ENCODE peak calls at places on chromosomes 4 and X, in five cellular contexts. M, V, D, O and L are unnamed samples.

GRCh38 chr4:23930750-23931488 is 41.1 kb upstream of the PPARGC1A start:
- DNase-seq in M (no peak), V (no peak), D (no peak), O (no peak), L (no peak)

GRCh38 chr4:67928547-67928946 is 34.7 kb downstream of the TMPRSS11A start:
- DNase-seq in M (no peak), V (no peak), D (no peak), O (no peak), L (no peak)

GRCh38 chr4:39514888-39515401 is 12.3 kb downstream of the UGDH start:
- DNase-seq in M (no peak), V (no peak), D (no peak), O (no peak), L (no peak)

GRCh38 chr4:183356931-183357675 is 34.9 kb upstream of the CLDN24 start:
- DNase-seq in M (no peak), V (no peak), D (no peak), O (no peak), L (no peak)

GRCh38 chr4:77917601-77918000 is 55.0 kb downstream of the MRPL1 start:
- DNase-seq in M (no peak), V (no peak), D (no peak), O (no peak), L (no peak)

GRCh38 chr4:5893013-5893580 is at the start of gene CRMP1:
- DNase-seq in M (no peak), V (no peak), D (no peak), O (no peak), L (no peak)

GRCh38 chr4:1055721-1056590 is 44.5 kb downstream of the FGFRL1 start:
- DNase-seq in M (peak), V (peak), D (peak), O (peak), L (no peak)

GRCh38 chr4:11949355-11949754 is 520.7 kb upstream of the HS3ST1 start:
- DNase-seq in M (no peak), V (no peak), D (no peak), O (no peak), L (no peak)

GRCh38 chr4:127521463-127521862 is 111.3 kb upstream of the INTU start:
- DNase-seq in M (no peak), V (no peak), D (no peak), O (no peak), L (no peak)

GRCh38 chr4:10093801-10094552 is 22.6 kb downstream of the WDR1 start:
- DNase-seq in M (no peak), V (no peak), D (no peak), O (peak), L (no peak)

GRCh38 chr4:147236806-147237205 is 244.1 kb upstream of the EDNRA start:
- DNase-seq in M (no peak), V (no peak), D (no peak), O (no peak), L (no peak)

GRCh38 chr4:8261851-8262535 is 7.6 kb upstream of the HTRA3 start:
- DNase-seq in M (no peak), V (no peak), D (no peak), O (no peak), L (no peak)

GRCh38 chrX:13283512-13283911 is 36.3 kb downstream of the ATXN3L start:
- DNase-seq in M (no peak), V (no peak), D (peak), O (no peak), L (no peak)

GRCh38 chr4:112201915-112202505 is 29.6 kb upstream of the AP1AR start:
- DNase-seq in M (no peak), V (no peak), D (no peak), O (no peak), L (no peak)

GRCh38 chrX:31268359-31268758 is 196.5 kb upstream of the FTHL17 start:
- DNase-seq in M (no peak), V (no peak), D (no peak), O (no peak), L (no peak)

GRCh38 chrX:10119399-10119990 is 37.3 kb upstream of the CLCN4 start:
- DNase-seq in M (peak), V (peak), D (peak), O (peak), L (peak)

GRCh38 chr4:185717018-185717726 is 94.8 kb downstream of the SORBS2 start:
- DNase-seq in M (no peak), V (no peak), D (no peak), O (no peak), L (no peak)

GRCh38 chr4:124437853-124438495 is 274.6 kb downstream of the ANKRD50 start:
- DNase-seq in M (no peak), V (no peak), D (no peak), O (no peak), L (no peak)

GRCh38 chr4:186554890-186555827 is at the start of gene MTNR1A:
- DNase-seq in M (no peak), V (no peak), D (no peak), O (no peak), L (peak)

GRCh38 chr4:88276952-88277710 is 7.2 kb downstream of the PPM1K start:
- DNase-seq in M (no peak), V (no peak), D (no peak), O (no peak), L (no peak)

GRCh38 chrX:64398088-64398487 is 2.8 kb upstream of the MTMR8 start:
- DNase-seq in M (no peak), V (no peak), D (no peak), O (no peak), L (no peak)

GRCh38 chr4:158065603-158066002 is 107.2 kb downstream of the GASK1B start:
- DNase-seq in M (no peak), V (no peak), D (no peak), O (no peak), L (no peak)

GRCh38 chr4:4666187-4666586 is 124.3 kb upstream of the STX18 start:
- DNase-seq in M (no peak), V (no peak), D (no peak), O (no peak), L (no peak)

GRCh38 chr4:74886490-74886889 is 46.4 kb upstream of the PARM1 start:
- DNase-seq in M (no peak), V (no peak), D (no peak), O (no peak), L (no peak)

GRCh38 chrX:86133761-86134160 is 14.5 kb upstream of the DACH2 start:
- DNase-seq in M (no peak), V (no peak), D (no peak), O (no peak), L (no peak)

GRCh38 chr4:20394471-20394870 is 142.8 kb downstream of the SLIT2 start:
- DNase-seq in M (no peak), V (no peak), D (no peak), O (no peak), L (no peak)

GRCh38 chr4:14883166-14883565 is 119.1 kb upstream of the CPEB2 start:
- DNase-seq in M (no peak), V (no peak), D (no peak), O (no peak), L (no peak)

GRCh38 chr4:7546809-7547367 is 112.2 kb upstream of the PSAPL1 start:
- DNase-seq in M (no peak), V (no peak), D (no peak), O (no peak), L (no peak)

GRCh38 chr4:143377635-143378099 is 41.0 kb downstream of the GAB1 start:
- DNase-seq in M (no peak), V (no peak), D (no peak), O (no peak), L (no peak)

GRCh38 chrX:39499996-39500395 is 597.8 kb downstream of the BCOR start:
- DNase-seq in M (no peak), V (no peak), D (no peak), O (no peak), L (no peak)

GRCh38 chr4:163161536-163162205 is 5.0 kb downstream of the NAF1 start:
- DNase-seq in M (no peak), V (no peak), D (no peak), O (no peak), L (no peak)